ENCODE peak calls at places on chromosomes 4 and X, in eight cellular contexts. H is aorta, F is left ventricle myocardium inferior, S is HS-5, V is chondrocyte, U is A549, D is mesothelial cell of epicardium, J is head of caudate nucleus. X is an unnamed sample.
A peak's percentile ranks its signal among the peaks of the same experiment; 100 is the strongest.

GRCh38 chrX:103864149-103864548 is 32.1 kb upstream of the RAB9B start:
- DNase-seq in H (no peak), F (no peak), S (no peak), V (no peak), U (no peak), D (no peak), J (no peak), X (no peak)

GRCh38 chrX:130339408-130340222 is at the start of gene SLC25A14:
- DNase-seq in H (peak; percentile 82), F (peak; percentile 65), S (no peak), V (no peak), U (peak; percentile 80), D (peak; percentile 68), J (peak; percentile 80), X (peak; percentile 24)

GRCh38 chrX:122591546-122591945 is 592.5 kb upstream of the GRIA3 start:
- DNase-seq in H (no peak), F (no peak), S (no peak), V (no peak), U (no peak), D (no peak), J (no peak), X (no peak)

GRCh38 chr4:6250235-6250983 is 19.2 kb upstream of the WFS1 start:
- DNase-seq in H (no peak), F (no peak), S (peak; percentile 35), V (peak; percentile 9), U (peak; percentile 62), D (no peak), J (peak; percentile 61), X (peak; percentile 29)

GRCh38 chr4:40301592-40301991 is 33.5 kb upstream of the CHRNA9 start:
- DNase-seq in H (no peak), F (no peak), S (no peak), V (no peak), U (no peak), D (no peak), J (no peak), X (no peak)

GRCh38 chr4:41749650-41750049 is 1.1 kb upstream of the PHOX2B start:
- DNase-seq in H (no peak), F (no peak), S (no peak), V (no peak), U (no peak), D (no peak), J (no peak), X (no peak)

GRCh38 chr4:139746430-139746829 is 80.8 kb downstream of the MGST2 start:
- DNase-seq in H (no peak), F (no peak), S (no peak), V (no peak), U (no peak), D (peak; percentile 57), J (no peak), X (no peak)

GRCh38 chrX:110318664-110318968 is 731 bp upstream of the AMMECR1 start:
- DNase-seq in H (no peak), F (no peak), S (no peak), V (no peak), U (peak; percentile 31), D (no peak), J (no peak), X (no peak)

GRCh38 chr4:98602270-98602669 is 56.1 kb downstream of the TSPAN5 start:
- DNase-seq in H (no peak), F (no peak), S (no peak), V (no peak), U (no peak), D (no peak), J (no peak), X (no peak)

GRCh38 chrX:9414416-9414815 is 50.4 kb upstream of the TBL1X start:
- DNase-seq in H (no peak), F (no peak), S (no peak), V (no peak), U (no peak), D (no peak), J (no peak), X (no peak)

GRCh38 chr4:90071289-90072235 is 55.6 kb upstream of the CCSER1 start:
- DNase-seq in H (no peak), F (no peak), S (no peak), V (no peak), U (no peak), D (no peak), J (no peak), X (no peak)

GRCh38 chr4:131584587-131584986 is 1564.5 kb upstream of the PCDH10 start:
- DNase-seq in H (no peak), F (no peak), S (no peak), V (no peak), U (no peak), D (no peak), J (no peak), X (no peak)

X was measured in NCI-H1048.